ENCODE peak calls at places on chromosomes 2 and 18, in eight cellular contexts. One of them, this sample, is unnamed.
A peak's percentile ranks its signal among the peaks of the same experiment; 100 is the strongest.

GRCh38 chr2:235638541-235639192 is 144.8 kb downstream of the AGAP1 start:
- DNase-seq in cardiac muscle cell: no peak
- DNase-seq in transverse colon: no peak
- DNase-seq in WERI-Rb-1: peak; percentile 62
- DNase-seq in mucosa of descending colon: no peak
- DNase-seq in endothelial cell of umbilical vein: no peak
- DNase-seq in CD8-positive, alpha-beta T cell: no peak
- DNase-seq in kidney: no peak
- DNase-seq in this sample: no peak

GRCh38 chr2:121124330-121124729 is 160.7 kb downstream of the TFCP2L1 start:
- DNase-seq in cardiac muscle cell: no peak
- DNase-seq in transverse colon: no peak
- DNase-seq in WERI-Rb-1: no peak
- DNase-seq in mucosa of descending colon: no peak
- DNase-seq in endothelial cell of umbilical vein: no peak
- DNase-seq in CD8-positive, alpha-beta T cell: no peak
- DNase-seq in kidney: peak; percentile 46
- DNase-seq in this sample: no peak

GRCh38 chr18:79517322-79517721 is 121.6 kb downstream of the NFATC1 start:
- DNase-seq in cardiac muscle cell: no peak
- DNase-seq in transverse colon: no peak
- DNase-seq in WERI-Rb-1: no peak
- DNase-seq in mucosa of descending colon: no peak
- DNase-seq in endothelial cell of umbilical vein: no peak
- DNase-seq in CD8-positive, alpha-beta T cell: no peak
- DNase-seq in kidney: peak; percentile 32
- DNase-seq in this sample: no peak

GRCh38 chr18:9661564-9661963 is 46.5 kb upstream of the RAB31 start:
- DNase-seq in cardiac muscle cell: no peak
- DNase-seq in transverse colon: no peak
- DNase-seq in WERI-Rb-1: no peak
- DNase-seq in mucosa of descending colon: no peak
- DNase-seq in endothelial cell of umbilical vein: no peak
- DNase-seq in CD8-positive, alpha-beta T cell: no peak
- DNase-seq in kidney: no peak
- DNase-seq in this sample: no peak

GRCh38 chr2:239596298-239596697 is 195.5 kb upstream of the HDAC4 start:
- DNase-seq in cardiac muscle cell: no peak
- DNase-seq in transverse colon: no peak
- DNase-seq in WERI-Rb-1: no peak
- DNase-seq in mucosa of descending colon: no peak
- DNase-seq in endothelial cell of umbilical vein: no peak
- DNase-seq in CD8-positive, alpha-beta T cell: no peak
- DNase-seq in kidney: peak; percentile 29
- DNase-seq in this sample: no peak

GRCh38 chr2:145186303-145186702 is 666.4 kb upstream of the ZEB2 start:
- DNase-seq in cardiac muscle cell: no peak
- DNase-seq in transverse colon: no peak
- DNase-seq in WERI-Rb-1: no peak
- DNase-seq in mucosa of descending colon: no peak
- DNase-seq in endothelial cell of umbilical vein: no peak
- DNase-seq in CD8-positive, alpha-beta T cell: no peak
- DNase-seq in kidney: no peak
- DNase-seq in this sample: peak; percentile 20

GRCh38 chr2:119431155-119431975 is at the start of gene TMEM37:
- DNase-seq in cardiac muscle cell: peak; percentile 91
- DNase-seq in transverse colon: peak; percentile 84
- DNase-seq in WERI-Rb-1: peak; percentile 80
- DNase-seq in mucosa of descending colon: peak; percentile 89
- DNase-seq in endothelial cell of umbilical vein: peak; percentile 52
- DNase-seq in CD8-positive, alpha-beta T cell: no peak
- DNase-seq in kidney: peak; percentile 95
- DNase-seq in this sample: no peak

GRCh38 chr2:14634885-14635871 is 2.7 kb downstream of the LRATD1 start:
- DNase-seq in cardiac muscle cell: peak; percentile 75
- DNase-seq in transverse colon: peak; percentile 83
- DNase-seq in WERI-Rb-1: peak; percentile 95
- DNase-seq in mucosa of descending colon: peak; percentile 87
- DNase-seq in endothelial cell of umbilical vein: peak; percentile 22
- DNase-seq in CD8-positive, alpha-beta T cell: no peak
- DNase-seq in kidney: peak; percentile 92
- DNase-seq in this sample: peak; percentile 51

GRCh38 chr2:203432811-203433210 is 102.3 kb downstream of the RAPH1 start:
- DNase-seq in cardiac muscle cell: no peak
- DNase-seq in transverse colon: no peak
- DNase-seq in WERI-Rb-1: no peak
- DNase-seq in mucosa of descending colon: no peak
- DNase-seq in endothelial cell of umbilical vein: no peak
- DNase-seq in CD8-positive, alpha-beta T cell: no peak
- DNase-seq in kidney: no peak
- DNase-seq in this sample: no peak

GRCh38 chr2:210577263-210578071 is 21.1 kb downstream of the CPS1 start:
- DNase-seq in cardiac muscle cell: peak; percentile 48
- DNase-seq in transverse colon: no peak
- DNase-seq in WERI-Rb-1: no peak
- DNase-seq in mucosa of descending colon: no peak
- DNase-seq in endothelial cell of umbilical vein: peak; percentile 45
- DNase-seq in CD8-positive, alpha-beta T cell: no peak
- DNase-seq in kidney: no peak
- DNase-seq in this sample: no peak

GRCh38 chr2:240245706-240246105 is 105.2 kb upstream of the OTOS start:
- DNase-seq in cardiac muscle cell: no peak
- DNase-seq in transverse colon: no peak
- DNase-seq in WERI-Rb-1: no peak
- DNase-seq in mucosa of descending colon: peak; percentile 23
- DNase-seq in endothelial cell of umbilical vein: no peak
- DNase-seq in CD8-positive, alpha-beta T cell: no peak
- DNase-seq in kidney: peak; percentile 93
- DNase-seq in this sample: no peak

GRCh38 chr2:105324732-105325131 is 4.8 kb downstream of the TGFBRAP1 start:
- DNase-seq in cardiac muscle cell: no peak
- DNase-seq in transverse colon: no peak
- DNase-seq in WERI-Rb-1: peak; percentile 36
- DNase-seq in mucosa of descending colon: no peak
- DNase-seq in endothelial cell of umbilical vein: peak; percentile 40
- DNase-seq in CD8-positive, alpha-beta T cell: no peak
- DNase-seq in kidney: no peak
- DNase-seq in this sample: no peak

GRCh38 chr18:74082476-74083070 is 65.1 kb downstream of the FBXO15 start:
- DNase-seq in cardiac muscle cell: peak; percentile 58
- DNase-seq in transverse colon: peak; percentile 66
- DNase-seq in WERI-Rb-1: peak; percentile 81
- DNase-seq in mucosa of descending colon: peak; percentile 77
- DNase-seq in endothelial cell of umbilical vein: no peak
- DNase-seq in CD8-positive, alpha-beta T cell: peak; percentile 52
- DNase-seq in kidney: no peak
- DNase-seq in this sample: no peak

GRCh38 chr2:150538582-150539236 is 51.2 kb upstream of the RND3 start:
- DNase-seq in cardiac muscle cell: no peak
- DNase-seq in transverse colon: no peak
- DNase-seq in WERI-Rb-1: no peak
- DNase-seq in mucosa of descending colon: no peak
- DNase-seq in endothelial cell of umbilical vein: no peak
- DNase-seq in CD8-positive, alpha-beta T cell: no peak
- DNase-seq in kidney: no peak
- DNase-seq in this sample: no peak

GRCh38 chr2:2890901-2891300 is 486.7 kb downstream of the EIPR1 start:
- DNase-seq in cardiac muscle cell: no peak
- DNase-seq in transverse colon: no peak
- DNase-seq in WERI-Rb-1: no peak
- DNase-seq in mucosa of descending colon: no peak
- DNase-seq in endothelial cell of umbilical vein: no peak
- DNase-seq in CD8-positive, alpha-beta T cell: no peak
- DNase-seq in kidney: no peak
- DNase-seq in this sample: no peak

GRCh38 chr2:182672471-182673165 is 43.4 kb upstream of the DNAJC10 start:
- DNase-seq in cardiac muscle cell: peak; percentile 8
- DNase-seq in transverse colon: no peak
- DNase-seq in WERI-Rb-1: no peak
- DNase-seq in mucosa of descending colon: no peak
- DNase-seq in endothelial cell of umbilical vein: peak; percentile 76
- DNase-seq in CD8-positive, alpha-beta T cell: no peak
- DNase-seq in kidney: no peak
- DNase-seq in this sample: no peak

GRCh38 chr2:235300368-235301201 is 193.3 kb upstream of the AGAP1 start:
- DNase-seq in cardiac muscle cell: no peak
- DNase-seq in transverse colon: no peak
- DNase-seq in WERI-Rb-1: no peak
- DNase-seq in mucosa of descending colon: no peak
- DNase-seq in endothelial cell of umbilical vein: peak; percentile 61
- DNase-seq in CD8-positive, alpha-beta T cell: no peak
- DNase-seq in kidney: peak; percentile 85
- DNase-seq in this sample: peak; percentile 17

GRCh38 chr18:10312316-10313015 is 142.0 kb upstream of the APCDD1 start:
- DNase-seq in cardiac muscle cell: no peak
- DNase-seq in transverse colon: no peak
- DNase-seq in WERI-Rb-1: no peak
- DNase-seq in mucosa of descending colon: no peak
- DNase-seq in endothelial cell of umbilical vein: no peak
- DNase-seq in CD8-positive, alpha-beta T cell: no peak
- DNase-seq in kidney: no peak
- DNase-seq in this sample: no peak

GRCh38 chr18:46040747-46041104 is 31.3 kb downstream of the PSTPIP2 start:
- DNase-seq in cardiac muscle cell: no peak
- DNase-seq in transverse colon: no peak
- DNase-seq in WERI-Rb-1: no peak
- DNase-seq in mucosa of descending colon: no peak
- DNase-seq in endothelial cell of umbilical vein: no peak
- DNase-seq in CD8-positive, alpha-beta T cell: no peak
- DNase-seq in kidney: no peak
- DNase-seq in this sample: no peak

GRCh38 chr2:133867131-133867530 is 298.9 kb upstream of the NCKAP5 start:
- DNase-seq in cardiac muscle cell: no peak
- DNase-seq in transverse colon: no peak
- DNase-seq in WERI-Rb-1: no peak
- DNase-seq in mucosa of descending colon: no peak
- DNase-seq in endothelial cell of umbilical vein: no peak
- DNase-seq in CD8-positive, alpha-beta T cell: no peak
- DNase-seq in kidney: no peak
- DNase-seq in this sample: no peak

GRCh38 chr2:218745160-218745558 is 34.5 kb downstream of the TTLL4 start:
- DNase-seq in cardiac muscle cell: no peak
- DNase-seq in transverse colon: no peak
- DNase-seq in WERI-Rb-1: no peak
- DNase-seq in mucosa of descending colon: no peak
- DNase-seq in endothelial cell of umbilical vein: no peak
- DNase-seq in CD8-positive, alpha-beta T cell: no peak
- DNase-seq in kidney: no peak
- DNase-seq in this sample: no peak

DNA sequence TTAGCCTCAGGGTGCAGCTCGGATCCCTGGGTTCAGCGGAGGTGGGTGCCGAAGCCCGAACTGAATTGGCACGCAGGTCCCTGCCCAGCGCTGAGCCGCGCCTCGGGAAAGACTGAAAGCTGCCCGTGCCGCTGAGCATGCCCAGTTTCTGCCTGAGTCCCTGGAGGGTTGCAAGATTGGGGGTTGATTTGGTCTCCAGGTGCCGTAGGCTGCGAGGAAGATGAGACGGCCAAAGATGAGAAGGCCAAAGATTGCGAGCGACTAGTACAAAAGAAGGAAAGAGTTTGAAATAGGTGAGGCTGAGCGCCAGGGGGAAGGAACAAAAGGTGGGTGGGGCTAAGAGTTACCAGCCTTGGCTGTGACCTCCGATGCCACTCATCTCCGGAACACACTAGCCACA is 852 bp upstream of the KCNH7 start:
- DNase-seq in cardiac muscle cell: peak; percentile 42
- DNase-seq in transverse colon: no peak
- DNase-seq in WERI-Rb-1: peak; percentile 38
- DNase-seq in mucosa of descending colon: no peak
- DNase-seq in endothelial cell of umbilical vein: no peak
- DNase-seq in CD8-positive, alpha-beta T cell: no peak
- DNase-seq in kidney: no peak
- DNase-seq in this sample: no peak
- H3K4me3 ChIP-seq in cardiac muscle cell: peak overlapping the region; percentile 86
- H3K4me3 ChIP-seq in transverse colon: no peak overlapping the region
- H3K4me3 ChIP-seq in WERI-Rb-1: peak overlapping the region; percentile 96
- H3K4me3 ChIP-seq in mucosa of descending colon: no peak overlapping the region
- H3K4me3 ChIP-seq in endothelial cell of umbilical vein: no peak overlapping the region
- H3K4me3 ChIP-seq in CD8-positive, alpha-beta T cell: no peak overlapping the region
- H3K4me3 ChIP-seq in kidney: no peak overlapping the region
- H3K4me3 ChIP-seq in this sample: no peak overlapping the region

DNA sequence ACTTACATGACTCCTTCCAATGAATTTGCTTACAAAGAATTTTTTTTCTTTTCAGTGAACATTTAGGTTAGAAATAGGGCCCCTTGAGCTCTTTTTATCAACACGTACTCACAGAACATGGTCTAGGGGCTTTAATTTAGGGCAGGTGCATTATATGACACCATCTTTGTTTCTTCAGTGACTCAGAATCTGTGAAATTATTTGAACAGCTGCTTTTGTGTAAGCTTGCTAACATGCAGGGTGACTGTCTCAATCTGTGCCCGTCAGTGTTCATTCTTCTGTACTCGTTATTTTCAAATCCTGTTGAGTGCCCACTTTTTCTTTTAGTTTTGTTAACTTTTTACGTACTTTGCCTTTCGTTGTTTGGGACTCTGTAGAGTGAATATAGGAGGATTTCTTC is 52.8 kb upstream of the CABYR start:
- DNase-seq in cardiac muscle cell: no peak
- DNase-seq in transverse colon: no peak
- DNase-seq in WERI-Rb-1: no peak
- DNase-seq in mucosa of descending colon: no peak
- DNase-seq in endothelial cell of umbilical vein: no peak
- DNase-seq in CD8-positive, alpha-beta T cell: no peak
- DNase-seq in kidney: no peak
- DNase-seq in this sample: no peak
- H3K4me3 ChIP-seq in cardiac muscle cell: no peak overlapping the region
- H3K4me3 ChIP-seq in transverse colon: no peak overlapping the region
- H3K4me3 ChIP-seq in WERI-Rb-1: no peak overlapping the region
- H3K4me3 ChIP-seq in mucosa of descending colon: no peak overlapping the region
- H3K4me3 ChIP-seq in endothelial cell of umbilical vein: no peak overlapping the region
- H3K4me3 ChIP-seq in CD8-positive, alpha-beta T cell: no peak overlapping the region
- H3K4me3 ChIP-seq in kidney: no peak overlapping the region
- H3K4me3 ChIP-seq in this sample: no peak overlapping the region

DNA sequence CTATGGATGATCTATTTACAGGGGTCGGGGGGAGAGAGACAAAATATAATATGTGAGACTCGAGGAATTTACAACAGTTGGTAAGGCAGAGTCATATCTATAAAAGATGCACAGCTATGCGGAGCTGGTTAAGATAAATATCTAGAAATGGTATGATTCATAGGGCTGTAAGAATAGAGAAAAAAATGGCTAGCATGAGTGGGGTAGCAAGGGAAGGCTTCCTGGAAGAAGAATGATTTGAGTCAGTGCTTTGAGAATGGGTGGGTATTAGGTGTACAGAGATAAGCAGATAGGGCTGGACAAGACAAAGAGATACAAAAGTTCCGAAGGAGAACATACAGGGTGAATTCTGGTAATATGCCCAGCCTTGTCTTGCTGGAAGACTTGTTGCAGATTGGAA is 291.5 kb upstream of the CCDC68 start:
- DNase-seq in cardiac muscle cell: no peak
- DNase-seq in transverse colon: no peak
- DNase-seq in WERI-Rb-1: no peak
- DNase-seq in mucosa of descending colon: no peak
- DNase-seq in endothelial cell of umbilical vein: peak; percentile 58
- DNase-seq in CD8-positive, alpha-beta T cell: no peak
- DNase-seq in kidney: no peak
- DNase-seq in this sample: no peak
- H3K4me3 ChIP-seq in cardiac muscle cell: no peak overlapping the region
- H3K4me3 ChIP-seq in transverse colon: no peak overlapping the region
- H3K4me3 ChIP-seq in WERI-Rb-1: no peak overlapping the region
- H3K4me3 ChIP-seq in mucosa of descending colon: no peak overlapping the region
- H3K4me3 ChIP-seq in endothelial cell of umbilical vein: no peak overlapping the region
- H3K4me3 ChIP-seq in CD8-positive, alpha-beta T cell: no peak overlapping the region
- H3K4me3 ChIP-seq in kidney: no peak overlapping the region
- H3K4me3 ChIP-seq in this sample: no peak overlapping the region

GRCh38 chr2:67871696-67872320 is 191.0 kb downstream of the C1D start:
- DNase-seq in cardiac muscle cell: no peak
- DNase-seq in transverse colon: no peak
- DNase-seq in WERI-Rb-1: no peak
- DNase-seq in mucosa of descending colon: no peak
- DNase-seq in endothelial cell of umbilical vein: peak; percentile 84
- DNase-seq in CD8-positive, alpha-beta T cell: no peak
- DNase-seq in kidney: peak; percentile 84
- DNase-seq in this sample: no peak
- H3K4me3 ChIP-seq in cardiac muscle cell: no peak overlapping the region
- H3K4me3 ChIP-seq in transverse colon: no peak overlapping the region
- H3K4me3 ChIP-seq in WERI-Rb-1: no peak overlapping the region
- H3K4me3 ChIP-seq in mucosa of descending colon: no peak overlapping the region
- H3K4me3 ChIP-seq in endothelial cell of umbilical vein: no peak overlapping the region
- H3K4me3 ChIP-seq in CD8-positive, alpha-beta T cell: no peak overlapping the region
- H3K4me3 ChIP-seq in kidney: no peak overlapping the region
- H3K4me3 ChIP-seq in this sample: no peak overlapping the region